ENCODE peak calls at places on chromosome 11, in six cellular contexts. X is AG10803; S is activated CD4-positive, CD25-positive, alpha-beta regulatory T cell treated with anti-CD3 and anti-CD28 coated beads, Interleukin-2, amount 50 U/mL, for 72 hours; V is stromal cell of bone marrow; L is neuronal stem cell; O is GDM1. Z is an unnamed sample.

GRCh38 chr11:18774801-18775200 is 16.8 kb downstream of the PTPN5 start:
- DNase-seq in X (no peak), S (no peak), V (no peak), L (no peak), O (no peak), Z (no peak)

GRCh38 chr11:4881860-4882500 is at the start of gene OR51T1:
- DNase-seq in X (peak), S (no peak), V (peak), L (no peak), O (no peak), Z (no peak)

GRCh38 chr11:123740787-123741158 is 687 bp downstream of the ZNF202 start:
- DNase-seq in X (no peak), S (no peak), V (no peak), L (no peak), O (no peak), Z (peak)

GRCh38 chr11:74366576-74366975 is 31.7 kb downstream of the PGM2L1 start:
- DNase-seq in X (peak), S (no peak), V (no peak), L (peak), O (no peak), Z (peak)

GRCh38 chr11:19323502-19323901 is 82.8 kb upstream of the E2F8 start:
- DNase-seq in X (no peak), S (no peak), V (no peak), L (no peak), O (no peak), Z (no peak)

GRCh38 chr11:126607374-126607773 is 251.9 kb downstream of the ST3GAL4 start:
- DNase-seq in X (peak), S (no peak), V (peak), L (peak), O (no peak), Z (peak)

GRCh38 chr11:122750047-122750446 is 88.3 kb upstream of the CRTAM start:
- DNase-seq in X (no peak), S (no peak), V (no peak), L (no peak), O (no peak), Z (no peak)

GRCh38 chr11:41382927-41383326 is 76.5 kb downstream of the LRRC4C start:
- DNase-seq in X (no peak), S (no peak), V (no peak), L (no peak), O (no peak), Z (no peak)

GRCh38 chr11:100759856-100760255 is 72.8 kb downstream of the ARHGAP42 start:
- DNase-seq in X (no peak), S (no peak), V (no peak), L (no peak), O (no peak), Z (no peak)

GRCh38 chr11:9982796-9983579 is 311.0 kb downstream of the SBF2 start:
- DNase-seq in X (no peak), S (no peak), V (no peak), L (no peak), O (no peak), Z (peak)

GRCh38 chr11:1296287-1296686 is 13.1 kb downstream of the TOLLIP start:
- DNase-seq in X (no peak), S (no peak), V (no peak), L (no peak), O (no peak), Z (no peak)

GRCh38 chr11:120877746-120878365 is 146.0 kb upstream of the TBCEL start:
- DNase-seq in X (no peak), S (no peak), V (no peak), L (no peak), O (no peak), Z (no peak)

GRCh38 chr11:78080818-78081495 is 1.3 kb upstream of the NDUFC2 start:
- DNase-seq in X (peak), S (no peak), V (no peak), L (no peak), O (no peak), Z (peak)

GRCh38 chr11:62245271-62245753 is 3.3 kb downstream of the SCGB1D2 start:
- DNase-seq in X (peak), S (no peak), V (no peak), L (peak), O (peak), Z (peak)

GRCh38 chr11:5690216-5690615 is 626 bp downstream of the TRIM22 start:
- DNase-seq in X (peak), S (no peak), V (peak), L (no peak), O (peak), Z (peak)

GRCh38 chr11:114605370-114605769 is 9.8 kb upstream of the NXPE4 start:
- DNase-seq in X (no peak), S (no peak), V (no peak), L (no peak), O (no peak), Z (no peak)

GRCh38 chr11:57072640-57073039 is 83.9 kb downstream of the OR5AK2 start:
- DNase-seq in X (peak), S (no peak), V (peak), L (no peak), O (no peak), Z (peak)

GRCh38 chr11:61153593-61154090 is 7.6 kb downstream of the VPS37C start:
- DNase-seq in X (peak), S (no peak), V (peak), L (no peak), O (no peak), Z (peak)

GRCh38 chr11:70271635-70271953 is 1.1 kb downstream of the PPFIA1 start:
- DNase-seq in X (no peak), S (no peak), V (no peak), L (no peak), O (no peak), Z (no peak)

GRCh38 chr11:131767421-131767820 is 397.0 kb downstream of the NTM start:
- DNase-seq in X (peak), S (no peak), V (no peak), L (no peak), O (no peak), Z (peak)

GRCh38 chr11:48093795-48094642 is 113.7 kb downstream of the PTPRJ start:
- DNase-seq in X (peak), S (no peak), V (no peak), L (no peak), O (no peak), Z (no peak)

GRCh38 chr11:61042961-61043540 is 59.2 kb upstream of the CD5 start:
- DNase-seq in X (no peak), S (no peak), V (no peak), L (no peak), O (no peak), Z (no peak)

GRCh38 chr11:86377972-86378371 is 3.3 kb downstream of the CCDC81 start:
- DNase-seq in X (no peak), S (no peak), V (no peak), L (no peak), O (no peak), Z (no peak)

GRCh38 chr11:102274628-102275027 is 42.7 kb upstream of the BIRC3 start:
- DNase-seq in X (no peak), S (no peak), V (no peak), L (no peak), O (no peak), Z (no peak)

GRCh38 chr11:73414977-73415492 is 38.8 kb downstream of the RELT start:
- DNase-seq in X (peak), S (no peak), V (peak), L (no peak), O (no peak), Z (peak)